ENCODE peak calls at places on chromosomes 6 and 20, in nine cellular contexts. E is activated CD4-positive, alpha-beta memory T cell treated with anti-CD3 and anti-CD28 coated beads, Interleukin-2, amount 10 ng/mL, durations not matched to agents 7 days and 5 days; L is RPMI8226; D is iris pigment epithelial cell; H is NCI-H1105; O is putamen; F is posterior cingulate gyrus; M is T-helper 9 cell; C is astrocyte of the hippocampus. W is an unnamed sample.

GRCh38 chr20:26163890-26164289 is 467.2 kb upstream of the ZNF337 start:
- DNase-seq in O (no peak), C (peak), H (no peak), L (no peak), F (no peak), D (peak), M (no peak), E (no peak), W (no peak)

GRCh38 chr6:119133400-119133799 is 54.9 kb upstream of the FAM184A start:
- DNase-seq in O (no peak), D (no peak), L (no peak), H (no peak), M (no peak), C (no peak), F (no peak), E (no peak), W (no peak)

GRCh38 chr20:9054176-9054575 is 14.7 kb upstream of the PLCB4 start:
- DNase-seq in L (no peak), M (no peak), D (peak), H (no peak), C (no peak), E (no peak), F (no peak), O (no peak), W (no peak)

GRCh38 chr20:63501818-63502670 is 3.2 kb upstream of the EEF1A2 start:
- DNase-seq in M (no peak), C (no peak), D (no peak), H (peak), O (peak), L (peak), F (peak), E (no peak), W (no peak)

GRCh38 chr6:39054577-39055142 is 6.1 kb downstream of the GLP1R start:
- DNase-seq in C (no peak), D (no peak), L (no peak), M (no peak), O (no peak), H (no peak), F (peak), E (no peak), W (no peak)

GRCh38 chr6:89566930-89567634 is 71.5 kb downstream of the LYRM2 start:
- DNase-seq in C (peak), F (no peak), M (no peak), O (no peak), H (no peak), L (no peak), E (no peak), D (no peak), W (peak)

GRCh38 chr20:1800777-1801176 is 94.4 kb upstream of the SIRPA start:
- DNase-seq in L (peak), D (peak), M (no peak), C (no peak), O (no peak), E (no peak), H (no peak), F (no peak), W (peak)

GRCh38 chr6:7338031-7338430 is 25.0 kb upstream of the SSR1 start:
- DNase-seq in E (no peak), D (no peak), M (no peak), L (no peak), O (no peak), F (no peak), H (no peak), C (no peak), W (no peak)

GRCh38 chr20:37335642-37336368 is 10.1 kb upstream of the SRC start:
- DNase-seq in E (no peak), H (no peak), C (no peak), F (peak), O (no peak), M (no peak), L (no peak), D (no peak), W (no peak)

GRCh38 chr20:46172961-46173536 is 54.9 kb downstream of the CD40 start:
- DNase-seq in C (no peak), H (no peak), E (no peak), O (no peak), D (no peak), M (no peak), L (no peak), F (no peak), W (no peak)

GRCh38 chr6:42232035-42232434 is 14.4 kb upstream of the MRPS10 start:
- DNase-seq in H (no peak), M (no peak), E (no peak), F (no peak), L (no peak), C (no peak), D (no peak), O (no peak), W (no peak)

GRCh38 chr6:165686966-165687365 is 23.9 kb upstream of the PDE10A start:
- DNase-seq in C (no peak), O (peak), M (no peak), F (peak), H (no peak), E (no peak), D (no peak), L (no peak), W (no peak)

GRCh38 chr20:51635680-51636079 is 93.2 kb upstream of the NFATC2 start:
- DNase-seq in F (no peak), H (no peak), D (no peak), C (no peak), E (no peak), L (no peak), O (no peak), M (no peak), W (no peak)

GRCh38 chr6:137416376-137417109 is 77.7 kb downstream of the OLIG3 start:
- DNase-seq in L (no peak), H (no peak), C (no peak), D (peak), O (no peak), M (no peak), F (no peak), E (no peak), W (no peak)